ENCODE peak calls at places on chromosomes 5 and 9, in four cellular contexts. One of them, this sample, is unnamed.

GRCh38 chr5:42950466-42951168 is 89.5 kb downstream of the ANXA2R start:
- DNase-seq in psoas muscle: peak
- DNase-seq in brain microvascular endothelial cell: peak
- DNase-seq in lung: peak
- DNase-seq in this sample: peak

GRCh38 chr9:129422843-129423700 is 197.8 kb downstream of the C9orf50 start:
- DNase-seq in psoas muscle: no peak
- DNase-seq in brain microvascular endothelial cell: no peak
- DNase-seq in lung: no peak
- DNase-seq in this sample: no peak

GRCh38 chr9:72362680-72363139 is 2.3 kb downstream of the ZFAND5 start:
- DNase-seq in psoas muscle: peak
- DNase-seq in brain microvascular endothelial cell: peak
- DNase-seq in lung: peak
- DNase-seq in this sample: peak

GRCh38 chr5:56313004-56313531 is 79.9 kb upstream of the ANKRD55 start:
- DNase-seq in psoas muscle: no peak
- DNase-seq in brain microvascular endothelial cell: no peak
- DNase-seq in lung: no peak
- DNase-seq in this sample: no peak

GRCh38 chr9:127196826-127197145 is 67.8 kb upstream of the GARNL3 start:
- DNase-seq in psoas muscle: no peak
- DNase-seq in brain microvascular endothelial cell: no peak
- DNase-seq in lung: no peak
- DNase-seq in this sample: no peak

GRCh38 chr5:66718374-66718977 is 122.3 kb downstream of the MAST4 start:
- DNase-seq in psoas muscle: no peak
- DNase-seq in brain microvascular endothelial cell: no peak
- DNase-seq in lung: no peak
- DNase-seq in this sample: no peak

GRCh38 chr5:139638090-139638735 is 9.9 kb upstream of the CXXC5 start:
- DNase-seq in psoas muscle: peak
- DNase-seq in brain microvascular endothelial cell: no peak
- DNase-seq in lung: peak
- DNase-seq in this sample: peak

GRCh38 chr5:66041612-66042011 is 102.5 kb upstream of the SREK1 start:
- DNase-seq in psoas muscle: no peak
- DNase-seq in brain microvascular endothelial cell: no peak
- DNase-seq in lung: no peak
- DNase-seq in this sample: no peak

GRCh38 chr5:264346-264745 is 7.1 kb upstream of the PDCD6 start:
- DNase-seq in psoas muscle: no peak
- DNase-seq in brain microvascular endothelial cell: no peak
- DNase-seq in lung: no peak
- DNase-seq in this sample: no peak

GRCh38 chr9:128706045-128706444 is 3.7 kb downstream of the PKN3 start:
- DNase-seq in psoas muscle: peak
- DNase-seq in brain microvascular endothelial cell: no peak
- DNase-seq in lung: no peak
- DNase-seq in this sample: no peak

GRCh38 chr5:107402881-107403280 is 267.9 kb downstream of the EFNA5 start:
- DNase-seq in psoas muscle: no peak
- DNase-seq in brain microvascular endothelial cell: no peak
- DNase-seq in lung: no peak
- DNase-seq in this sample: no peak

GRCh38 chr5:53123702-53124101 is 14.1 kb upstream of the MOCS2 start:
- DNase-seq in psoas muscle: no peak
- DNase-seq in brain microvascular endothelial cell: no peak
- DNase-seq in lung: no peak
- DNase-seq in this sample: no peak
- TF ChIP-seq CTCF in psoas muscle: no peak
- TF ChIP-seq CTCF in brain microvascular endothelial cell: no peak
- TF ChIP-seq CTCF in lung: no peak
- TF ChIP-seq CTCF in this sample: peak

GRCh38 chr5:68683632-68684035 is 410.2 kb upstream of the SLC30A5 start:
- DNase-seq in psoas muscle: peak
- DNase-seq in brain microvascular endothelial cell: peak
- DNase-seq in lung: peak
- DNase-seq in this sample: no peak

GRCh38 chr5:68680376-68680775 is 413.4 kb upstream of the SLC30A5 start:
- DNase-seq in psoas muscle: no peak
- DNase-seq in brain microvascular endothelial cell: no peak
- DNase-seq in lung: no peak
- DNase-seq in this sample: no peak

GRCh38 chr5:68685861-68686260 is 408.0 kb upstream of the SLC30A5 start:
- DNase-seq in psoas muscle: no peak
- DNase-seq in brain microvascular endothelial cell: no peak
- DNase-seq in lung: no peak
- DNase-seq in this sample: no peak

GRCh38 chr5:68682400-68683152 is 411.2 kb upstream of the SLC30A5 start:
- DNase-seq in psoas muscle: no peak
- DNase-seq in brain microvascular endothelial cell: no peak
- DNase-seq in lung: no peak
- DNase-seq in this sample: peak

DNA sequence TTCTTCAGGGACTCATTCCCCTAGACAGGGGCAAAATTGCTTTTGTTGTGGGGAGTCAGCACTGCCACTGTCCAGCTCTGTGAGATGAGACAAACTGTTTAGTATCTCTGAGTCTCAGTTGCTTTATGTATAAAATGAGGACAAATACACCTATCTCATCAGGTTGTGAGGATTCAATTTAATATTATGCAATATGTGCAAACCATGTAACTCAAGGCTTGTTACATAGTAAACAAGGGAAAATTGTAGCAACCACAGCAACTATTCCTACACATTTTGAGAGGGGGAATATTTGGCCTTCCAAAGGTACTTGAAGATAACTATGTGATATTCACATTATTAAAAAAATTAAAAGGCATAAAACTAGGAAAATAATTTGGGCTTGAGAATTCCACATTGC is 411.9 kb upstream of the SLC30A5 start:
- DNase-seq in psoas muscle: no peak
- DNase-seq in brain microvascular endothelial cell: no peak
- DNase-seq in lung: no peak
- DNase-seq in this sample: no peak
- H3K27ac ChIP-seq in psoas muscle: no peak
- H3K27ac ChIP-seq in brain microvascular endothelial cell: no peak
- H3K27ac ChIP-seq in lung: no peak
- H3K27ac ChIP-seq in this sample: no peak

DNA sequence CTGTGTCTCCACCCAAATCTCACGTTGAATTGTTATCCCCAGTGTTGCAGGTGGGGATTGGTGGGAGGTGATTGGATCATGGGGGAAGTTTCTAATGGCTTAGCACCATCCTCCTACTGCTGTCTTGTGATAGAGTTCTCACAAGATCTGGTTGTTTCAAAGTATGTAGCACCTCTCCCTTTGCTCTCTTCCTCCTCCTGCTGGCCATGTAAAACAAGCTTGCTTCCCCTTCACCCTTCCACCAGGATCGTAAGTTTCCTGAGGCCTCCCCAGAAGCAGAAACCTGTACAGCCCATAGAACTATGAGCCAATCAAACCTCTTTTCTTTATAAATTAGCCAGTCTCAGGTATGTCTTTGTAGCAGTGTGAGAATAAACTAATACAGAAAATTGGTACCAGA is 214.7 kb upstream of the C9orf72 start:
- DNase-seq in psoas muscle: no peak
- DNase-seq in brain microvascular endothelial cell: peak
- DNase-seq in lung: no peak
- DNase-seq in this sample: no peak
- TF ChIP-seq CTCF in psoas muscle: no peak
- TF ChIP-seq CTCF in brain microvascular endothelial cell: peak
- TF ChIP-seq CTCF in lung: no peak
- TF ChIP-seq CTCF in this sample: no peak

GRCh38 chr9:95754533-95755420 is 120.7 kb upstream of the ERCC6L2 start:
- DNase-seq in psoas muscle: no peak
- DNase-seq in brain microvascular endothelial cell: no peak
- DNase-seq in lung: no peak
- DNase-seq in this sample: no peak
- H3K27ac ChIP-seq in psoas muscle: no peak
- H3K27ac ChIP-seq in brain microvascular endothelial cell: no peak
- H3K27ac ChIP-seq in lung: no peak
- H3K27ac ChIP-seq in this sample: no peak

GRCh38 chr9:35569206-35569605 is 35.9 kb upstream of the TESK1 start:
- DNase-seq in psoas muscle: no peak
- DNase-seq in brain microvascular endothelial cell: no peak
- DNase-seq in lung: no peak
- DNase-seq in this sample: no peak

GRCh38 chr9:35563791-35564197 is 41.3 kb upstream of the TESK1 start:
- DNase-seq in psoas muscle: peak
- DNase-seq in brain microvascular endothelial cell: no peak
- DNase-seq in lung: peak
- DNase-seq in this sample: peak

GRCh38 chr9:35564658-35565061 is 40.4 kb upstream of the TESK1 start:
- DNase-seq in psoas muscle: peak
- DNase-seq in brain microvascular endothelial cell: no peak
- DNase-seq in lung: no peak
- DNase-seq in this sample: no peak

GRCh38 chr9:35568196-35568595 is 36.9 kb upstream of the TESK1 start:
- DNase-seq in psoas muscle: no peak
- DNase-seq in brain microvascular endothelial cell: no peak
- DNase-seq in lung: no peak
- DNase-seq in this sample: no peak

GRCh38 chr9:35566417-35566816 is 38.6 kb upstream of the TESK1 start:
- DNase-seq in psoas muscle: peak
- DNase-seq in brain microvascular endothelial cell: peak
- DNase-seq in lung: no peak
- DNase-seq in this sample: no peak
- TF ChIP-seq CTCF in psoas muscle: peak
- TF ChIP-seq CTCF in brain microvascular endothelial cell: peak
- TF ChIP-seq CTCF in lung: no peak
- TF ChIP-seq CTCF in this sample: no peak

GRCh38 chr9:136438909-136439549 is 616 bp downstream of the INPP5E start:
- DNase-seq in psoas muscle: no peak
- DNase-seq in brain microvascular endothelial cell: peak
- DNase-seq in lung: no peak
- DNase-seq in this sample: peak
- H3K27ac ChIP-seq in psoas muscle: peak
- H3K27ac ChIP-seq in brain microvascular endothelial cell: peak
- H3K27ac ChIP-seq in lung: peak
- H3K27ac ChIP-seq in this sample: no peak

DNA sequence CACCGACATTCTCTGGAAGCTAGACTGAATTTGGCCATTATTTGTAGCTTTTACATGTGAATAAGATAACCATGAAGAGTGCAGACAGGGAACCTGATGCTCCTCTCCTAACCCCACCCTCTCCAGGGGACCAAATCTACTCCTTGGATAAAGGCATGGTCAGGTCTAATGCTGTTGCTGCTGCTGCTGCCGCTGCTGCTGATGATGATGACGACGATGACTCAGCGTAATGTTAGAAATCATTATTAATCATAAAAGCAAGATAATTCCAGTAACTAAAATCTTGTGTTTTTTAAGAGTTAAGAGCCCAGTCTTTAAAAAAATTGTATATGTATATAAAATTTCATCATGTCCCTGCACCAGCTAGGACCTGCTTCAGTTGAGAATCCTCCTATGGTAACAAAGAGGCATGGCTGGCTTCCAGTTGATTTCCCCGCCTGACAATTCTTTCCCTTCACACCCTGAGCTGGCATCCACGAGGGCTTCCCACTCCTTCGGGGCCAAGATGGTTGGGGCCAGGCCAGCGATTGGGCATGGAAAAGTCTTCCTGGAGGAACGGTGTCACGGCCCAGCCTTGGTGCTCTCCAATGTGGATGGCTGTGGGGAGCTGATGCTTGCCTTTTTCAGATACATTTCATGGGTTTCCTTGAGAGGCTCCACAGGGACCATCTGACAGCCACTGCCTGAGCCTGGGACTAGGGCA is 400.0 kb downstream of the CTNND2 start:
- DNase-seq in psoas muscle: peak
- DNase-seq in brain microvascular endothelial cell: no peak
- DNase-seq in lung: no peak
- DNase-seq in this sample: no peak
- TF ChIP-seq CTCF in psoas muscle: no peak
- TF ChIP-seq CTCF in brain microvascular endothelial cell: no peak
- TF ChIP-seq CTCF in lung: no peak
- TF ChIP-seq CTCF in this sample: no peak

DNA sequence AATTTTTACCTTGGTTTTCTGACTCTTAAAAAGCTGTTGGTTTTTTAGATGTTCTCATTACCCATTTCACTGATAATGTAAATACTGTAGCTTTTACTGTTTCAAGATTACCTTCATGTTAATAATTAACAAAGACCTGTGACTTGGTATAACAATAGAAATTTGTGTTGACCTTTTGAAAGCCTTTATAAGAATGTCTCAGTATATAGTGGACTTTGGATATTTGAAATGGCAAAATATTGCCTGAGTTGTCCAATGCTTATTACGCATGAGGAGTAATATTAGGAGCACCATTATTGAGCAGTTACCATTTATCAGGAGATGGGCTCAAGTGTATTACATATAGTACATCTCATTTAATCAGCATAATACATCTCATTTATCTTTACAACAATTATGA is 50.8 kb upstream of the FKTN start:
- DNase-seq in psoas muscle: no peak
- DNase-seq in brain microvascular endothelial cell: no peak
- DNase-seq in lung: no peak
- DNase-seq in this sample: no peak
- H3K27ac ChIP-seq in psoas muscle: no peak
- H3K27ac ChIP-seq in brain microvascular endothelial cell: no peak
- H3K27ac ChIP-seq in lung: no peak
- H3K27ac ChIP-seq in this sample: no peak